ENCODE peak calls at places on chromosomes 12 and 14, in six cellular contexts. Y, O, V, D, G and M are unnamed samples.
A peak's percentile ranks its signal among the peaks of the same experiment; 100 is the strongest.

GRCh38 chr14:61154606-61155005 is 126.5 kb downstream of the TMEM30B start:
- DNase-seq in V (no peak), Y (peak; percentile 16), G (no peak), D (no peak), O (no peak), M (no peak)

GRCh38 chr12:25590021-25590721 is 37.1 kb upstream of the LMNTD1 start:
- DNase-seq in O (no peak), G (no peak), Y (no peak), V (no peak), D (no peak), M (no peak)

GRCh38 chr14:95463173-95463901 is 53.1 kb downstream of the SYNE3 start:
- DNase-seq in D (no peak), V (no peak), Y (peak; percentile 86), G (peak; percentile 66), O (no peak), M (no peak)

GRCh38 chr12:34297126-34297789 is 275.0 kb downstream of the ALG10 start:
- DNase-seq in O (peak; percentile 41), V (no peak), G (no peak), Y (no peak), D (no peak), M (peak; percentile 35)

GRCh38 chr12:4031703-4032291 is 158.6 kb upstream of the PARP11 start:
- DNase-seq in Y (peak; percentile 14), G (peak; percentile 29), O (peak; percentile 75), V (no peak), D (no peak), M (peak; percentile 49)

GRCh38 chr14:93332032-93332852 is 594 bp downstream of the BTBD7 start:
- DNase-seq in V (peak; percentile 85), O (peak; percentile 93), Y (peak; percentile 70), G (peak; percentile 73), D (no peak), M (peak; percentile 69)

GRCh38 chr12:93127107-93127560 is 198.0 kb upstream of the EEA1 start:
- DNase-seq in O (no peak), D (no peak), V (no peak), G (no peak), Y (no peak), M (peak; percentile 54)

GRCh38 chr12:94290353-94290752 is 142.0 kb downstream of the PLXNC1 start:
- DNase-seq in O (no peak), V (no peak), D (no peak), G (no peak), Y (no peak), M (peak; percentile 34)

GRCh38 chr12:29429999-29430698 is 49.2 kb upstream of the ERGIC2 start:
- DNase-seq in Y (no peak), D (no peak), G (no peak), V (no peak), O (no peak), M (no peak)

GRCh38 chr14:68243441-68244010 is 423.9 kb downstream of the RAD51B start:
- DNase-seq in Y (no peak), O (no peak), D (no peak), G (no peak), V (no peak), M (no peak)

GRCh38 chr14:20624495-20625070 is 16.9 kb downstream of the OR6S1 start:
- DNase-seq in Y (no peak), G (peak; percentile 82), O (peak; percentile 91), D (no peak), V (no peak), M (peak; percentile 89)

GRCh38 chr12:49540229-49541139 is 1.7 kb downstream of the KCNH3 start:
- DNase-seq in O (peak; percentile 73), Y (no peak), G (no peak), V (peak; percentile 44), D (no peak), M (no peak)

GRCh38 chr12:128767518-128767917 is 56.2 kb downstream of the SLC15A4 start:
- DNase-seq in G (no peak), D (no peak), V (no peak), O (no peak), Y (no peak), M (no peak)

GRCh38 chr12:119988440-119988787 is 622 bp upstream of the BICDL1 start:
- DNase-seq in Y (peak; percentile 4), V (peak; percentile 69), D (no peak), G (no peak), O (no peak), M (no peak)

GRCh38 chr12:81722004-81722403 is 37.1 kb downstream of the PPFIA2 start:
- DNase-seq in Y (no peak), O (no peak), D (no peak), V (no peak), G (no peak), M (no peak)

GRCh38 chr12:50579757-50580267 is 75.0 kb downstream of the DIP2B start:
- DNase-seq in G (no peak), Y (no peak), V (no peak), D (no peak), O (no peak), M (no peak)

GRCh38 chr14:50055461-50056228 is 60.7 kb downstream of the VCPKMT start:
- DNase-seq in D (no peak), V (no peak), G (no peak), O (no peak), Y (peak; percentile 46), M (no peak)

GRCh38 chr12:105033851-105034250 is 47.7 kb downstream of the NOPCHAP1 start:
- DNase-seq in G (no peak), O (no peak), D (no peak), Y (no peak), V (no peak), M (no peak)

GRCh38 chr12:101051901-101052550 is 158.0 kb downstream of the SLC5A8 start:
- DNase-seq in Y (peak; percentile 82), V (peak; percentile 5), D (no peak), G (peak; percentile 59), O (no peak), M (no peak)

GRCh38 chr14:85142982-85143381 is 387.0 kb upstream of the FLRT2 start:
- DNase-seq in D (no peak), V (no peak), Y (no peak), O (no peak), G (no peak), M (no peak)

GRCh38 chr14:55705651-55706340 is 125.8 kb downstream of the KTN1 start:
- DNase-seq in D (no peak), O (no peak), Y (no peak), G (no peak), V (no peak), M (peak; percentile 84)

GRCh38 chr12:15122349-15122748 is 98.9 kb downstream of the RERG start:
- DNase-seq in D (no peak), V (no peak), Y (no peak), O (no peak), G (no peak), M (no peak)

GRCh38 chr14:105205718-105206208 is 24.7 kb upstream of the NUDT14 start:
- DNase-seq in O (no peak), V (no peak), Y (no peak), G (no peak), D (no peak), M (no peak)

GRCh38 chr14:27049611-27050172 is 451.9 kb upstream of the NOVA1 start:
- DNase-seq in G (no peak), V (no peak), Y (no peak), O (no peak), D (no peak), M (no peak)

GRCh38 chr12:42511656-42512055 is 77.9 kb downstream of the PRICKLE1 start:
- DNase-seq in G (no peak), V (no peak), Y (no peak), O (no peak), D (no peak), M (no peak)

GRCh38 chr12:111369496-111370220 is 763 bp upstream of the PHETA1 start:
- DNase-seq in O (no peak), G (no peak), D (no peak), V (no peak), Y (no peak), M (no peak)

GRCh38 chr12:111366583-111366982 is 2.3 kb downstream of the PHETA1 start:
- DNase-seq in G (no peak), V (no peak), Y (no peak), O (no peak), D (no peak), M (no peak)

GRCh38 chr12:111368291-111368683 is 608 bp downstream of the PHETA1 start:
- DNase-seq in Y (peak; percentile 18), D (no peak), V (no peak), G (peak; percentile 58), O (peak; percentile 80), M (no peak)

GRCh38 chr12:111367661-111368221 is 1.2 kb downstream of the PHETA1 start:
- DNase-seq in Y (peak; percentile 67), O (peak; percentile 84), D (no peak), V (peak; percentile 76), G (peak; percentile 78), M (no peak)

GRCh38 chr12:111368684-111369495 is at the start of gene PHETA1:
- DNase-seq in G (peak; percentile 96), O (peak; percentile 95), V (peak; percentile 97), D (peak; percentile 12), Y (peak; percentile 90), M (peak; percentile 94)
- TF ChIP-seq POLR2AphosphoS5 in G (peak; percentile 76), O (peak; percentile 84), V (peak; percentile 49), D (peak; percentile 21), Y (peak; percentile 75), M (peak; percentile 13)

DNA sequence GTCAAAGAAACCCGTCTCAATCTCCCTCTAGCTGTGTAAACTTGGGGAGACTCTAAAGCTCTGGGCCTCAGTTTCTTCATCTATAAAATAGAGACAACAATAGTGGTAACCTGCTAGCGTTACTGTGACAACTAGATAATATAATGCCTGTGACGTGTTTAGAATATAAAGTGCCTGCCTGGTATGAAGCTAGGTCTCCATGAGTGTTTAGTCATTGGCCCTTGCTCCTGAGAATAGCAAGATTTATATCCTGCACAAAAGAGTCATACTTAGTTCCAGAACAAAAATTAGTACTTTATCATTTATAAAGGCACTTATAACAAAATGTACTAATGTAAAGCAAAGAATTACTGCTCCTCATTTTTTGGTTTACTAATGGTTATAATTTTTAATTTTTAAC is 8.9 kb upstream of the DCP1B start:
- DNase-seq in V (no peak), O (no peak), D (no peak), Y (no peak), G (no peak), M (no peak)
- H3K4me1 ChIP-seq in V (peaks cover 44% of the 10 kb centered on the region), O (peaks cover 4% of the 10 kb centered on the region), D (no peaks in the 10 kb centered on the region), Y (no peaks in the 10 kb centered on the region), G (peaks cover 7% of the 10 kb centered on the region), M (peaks cover 14% of the 10 kb centered on the region)

GRCh38 chr14:94451826-94452225 is 774 bp downstream of the SERPINA11 start:
- DNase-seq in D (no peak), V (no peak), O (no peak), G (no peak), Y (no peak), M (no peak)
- H3K27me3 ChIP-seq in D (no peaks in the 10 kb centered on the region), V (peaks cover 20% of the 10 kb centered on the region), O (peaks cover 5% of the 10 kb centered on the region), G (peaks cover 7% of the 10 kb centered on the region), Y (no peaks in the 10 kb centered on the region), M (no peaks in the 10 kb centered on the region)

DNA sequence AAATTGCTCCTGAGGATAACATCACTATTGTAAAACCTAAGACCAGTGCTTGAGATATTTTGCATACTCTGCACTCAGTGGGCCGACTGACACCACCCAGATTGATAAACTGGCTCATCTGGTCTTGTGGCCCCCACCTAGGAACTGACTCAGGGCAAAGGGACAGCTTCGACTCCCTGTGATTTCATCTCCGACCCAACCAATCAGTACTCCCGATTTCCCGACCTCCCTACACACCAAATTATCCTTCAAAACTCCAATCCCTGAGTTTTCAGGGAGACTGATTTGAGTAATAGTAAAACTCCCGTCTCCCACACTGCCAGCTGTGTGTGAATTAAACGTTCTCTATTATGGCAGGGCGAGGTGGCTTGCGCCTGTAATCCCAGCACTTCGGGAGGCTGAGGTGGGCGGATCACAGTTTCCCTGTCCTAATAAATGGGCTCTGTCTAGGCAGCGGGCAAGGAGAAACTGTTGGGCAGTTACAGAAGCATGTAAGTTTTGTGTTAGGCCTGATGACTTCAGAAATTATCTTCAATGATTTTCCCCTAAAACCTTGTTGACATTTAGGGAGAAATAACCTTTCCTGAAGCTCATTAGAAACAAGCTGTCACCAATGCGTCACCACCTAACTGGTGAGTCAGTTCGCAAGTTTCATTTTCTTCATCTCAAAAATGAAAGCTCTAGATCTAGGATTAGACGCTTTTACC is 5.3 kb upstream of the UBC start:
- DNase-seq in V (no peak), G (no peak), O (peak; percentile 73), D (no peak), Y (peak; percentile 43), M (no peak)
- TF ChIP-seq POLR2AphosphoS5 in V (no peak), G (peak; percentile 31), O (no peak), D (no peak), Y (no peak), M (no peak)